ENCODE peak calls at places on chromosomes 6 and 20, in nine cellular contexts. B, C, Y, D, T, P, G, F and V are unnamed samples.

GRCh38 chr20:23092409-23092756 is 6.3 kb upstream of the CD93 start:
- DNase-seq in B (no peak), C (no peak), Y (no peak), D (no peak), T (no peak), P (no peak), G (no peak), F (no peak), V (no peak)

GRCh38 chr6:27138837-27139752 is 108.4 kb upstream of the PRSS16 start:
- DNase-seq in B (peak; percentile 97), C (peak; percentile 51), Y (no peak), D (peak; percentile 38), T (peak; percentile 96), P (peak; percentile 87), G (no peak), F (no peak), V (peak; percentile 85)

GRCh38 chr20:58870293-58871014 is 17.9 kb downstream of the GNAS start:
- DNase-seq in B (peak; percentile 90), C (peak; percentile 54), Y (no peak), D (peak; percentile 39), T (no peak), P (peak; percentile 73), G (peak; percentile 91), F (peak; percentile 60), V (peak; percentile 37)

GRCh38 chr6:163572612-163573011 is 158.1 kb downstream of the QKI start:
- DNase-seq in B (peak; percentile 53), C (no peak), Y (no peak), D (no peak), T (no peak), P (no peak), G (no peak), F (peak; percentile 65), V (no peak)

GRCh38 chr6:28488916-28489365 is 26.7 kb downstream of the GPX6 start:
- DNase-seq in B (peak; percentile 80), C (no peak), Y (peak; percentile 72), D (no peak), T (no peak), P (no peak), G (peak; percentile 69), F (peak; percentile 78), V (peak; percentile 30)

GRCh38 chr20:19710336-19710721 is 47.7 kb upstream of the RIN2 start:
- DNase-seq in B (no peak), C (no peak), Y (no peak), D (no peak), T (no peak), P (peak; percentile 93), G (no peak), F (no peak), V (no peak)

GRCh38 chr6:133756046-133756445 is 132.9 kb upstream of the TCF21 start:
- DNase-seq in B (no peak), C (no peak), Y (no peak), D (no peak), T (no peak), P (no peak), G (no peak), F (no peak), V (no peak)

GRCh38 chr20:819680-820327 is 13.7 kb upstream of the FAM110A start:
- DNase-seq in B (peak; percentile 6), C (no peak), Y (no peak), D (no peak), T (no peak), P (no peak), G (no peak), F (no peak), V (no peak)

GRCh38 chr20:36871640-36872570 is 4.0 kb upstream of the TLDC2 start:
- DNase-seq in B (no peak), C (no peak), Y (no peak), D (no peak), T (no peak), P (no peak), G (no peak), F (no peak), V (no peak)

GRCh38 chr6:13457577-13457976 is 29.8 kb downstream of the GFOD1 start:
- DNase-seq in B (no peak), C (no peak), Y (no peak), D (no peak), T (no peak), P (no peak), G (peak; percentile 22), F (no peak), V (no peak)

GRCh38 chr20:31767805-31768204 is 28.7 kb downstream of the TPX2 start:
- DNase-seq in B (no peak), C (no peak), Y (no peak), D (no peak), T (no peak), P (no peak), G (no peak), F (no peak), V (no peak)

GRCh38 chr6:134689676-134690447 is 260.0 kb downstream of the ALDH8A1 start:
- DNase-seq in B (no peak), C (no peak), Y (no peak), D (no peak), T (no peak), P (no peak), G (no peak), F (no peak), V (no peak)

GRCh38 chr20:44142416-44142815 is 44.6 kb downstream of the JPH2 start:
- DNase-seq in B (no peak), C (no peak), Y (no peak), D (no peak), T (no peak), P (no peak), G (no peak), F (no peak), V (no peak)

GRCh38 chr6:5085638-5086293 is 625 bp downstream of the PPP1R3G start:
- DNase-seq in B (peak; percentile 73), C (no peak), Y (no peak), D (no peak), T (no peak), P (no peak), G (peak; percentile 42), F (no peak), V (peak; percentile 47)

GRCh38 chr6:162683135-162683534 is 44.4 kb downstream of the PRKN start:
- DNase-seq in B (no peak), C (no peak), Y (no peak), D (no peak), T (no peak), P (peak; percentile 24), G (no peak), F (no peak), V (no peak)

GRCh38 chr6:41940759-41941279 is 789 bp downstream of the CCND3 start:
- DNase-seq in B (peak; percentile 63), C (peak; percentile 18), Y (no peak), D (peak; percentile 43), T (peak; percentile 79), P (peak; percentile 46), G (peak; percentile 13), F (peak; percentile 29), V (no peak)

GRCh38 chr6:6660339-6661045 is 72.0 kb downstream of the LY86 start:
- DNase-seq in B (no peak), C (no peak), Y (no peak), D (no peak), T (no peak), P (no peak), G (no peak), F (no peak), V (no peak)

GRCh38 chr6:9025223-9025622 is 589.9 kb upstream of the SLC35B3 start:
- DNase-seq in B (no peak), C (no peak), Y (no peak), D (no peak), T (peak; percentile 29), P (no peak), G (no peak), F (no peak), V (no peak)

GRCh38 chr6:162226810-162227209 is 500.8 kb downstream of the PRKN start:
- DNase-seq in B (no peak), C (no peak), Y (no peak), D (no peak), T (no peak), P (no peak), G (no peak), F (no peak), V (no peak)

GRCh38 chr6:17863971-17864754 is 123.3 kb downstream of the KIF13A start:
- DNase-seq in B (no peak), C (no peak), Y (peak; percentile 57), D (no peak), T (no peak), P (no peak), G (peak; percentile 96), F (peak; percentile 94), V (no peak)

GRCh38 chr6:137589067-137589848 is 95.1 kb upstream of the OLIG3 start:
- DNase-seq in B (peak; percentile 95), C (peak; percentile 27), Y (peak; percentile 57), D (peak; percentile 35), T (peak; percentile 91), P (peak; percentile 42), G (peak; percentile 64), F (peak; percentile 82), V (peak; percentile 54)

GRCh38 chr6:149854532-149854931 is 9.6 kb downstream of the LRP11 start:
- DNase-seq in B (no peak), C (no peak), Y (no peak), D (no peak), T (no peak), P (no peak), G (peak; percentile 75), F (peak; percentile 60), V (peak; percentile 18)

GRCh38 chr6:39217177-39217864 is 12.0 kb downstream of the KCNK5 start:
- DNase-seq in B (peak; percentile 26), C (no peak), Y (no peak), D (no peak), T (no peak), P (peak; percentile 94), G (no peak), F (no peak), V (no peak)

GRCh38 chr6:79824231-79824630 is 123.1 kb downstream of the ELOVL4 start:
- DNase-seq in B (no peak), C (no peak), Y (no peak), D (no peak), T (no peak), P (no peak), G (peak; percentile 41), F (no peak), V (no peak)

GRCh38 chr6:56840467-56841371 is 114.2 kb upstream of the BEND6 start:
- DNase-seq in B (no peak), C (no peak), Y (no peak), D (no peak), T (no peak), P (no peak), G (peak; percentile 78), F (peak; percentile 78), V (no peak)

GRCh38 chr6:161463061-161463460 is 189.2 kb upstream of the AGPAT4 start:
- DNase-seq in B (no peak), C (no peak), Y (no peak), D (no peak), T (no peak), P (no peak), G (peak; percentile 40), F (no peak), V (no peak)

GRCh38 chr6:2450546-2450945 is 205.1 kb upstream of the GMDS start:
- DNase-seq in B (no peak), C (no peak), Y (no peak), D (no peak), T (peak; percentile 35), P (peak; percentile 83), G (peak; percentile 33), F (no peak), V (no peak)

GRCh38 chr6:156390621-156391378 is 386.4 kb upstream of the ARID1B start:
- DNase-seq in B (peak; percentile 24), C (no peak), Y (no peak), D (no peak), T (peak; percentile 21), P (no peak), G (peak; percentile 12), F (no peak), V (no peak)

GRCh38 chr6:157442296-157442695 is 61.3 kb downstream of the ZDHHC14 start:
- DNase-seq in B (no peak), C (no peak), Y (no peak), D (no peak), T (no peak), P (no peak), G (no peak), F (no peak), V (peak; percentile 26)

GRCh38 chr20:1298888-1299511 is 29.9 kb downstream of the SDCBP2 start:
- DNase-seq in B (no peak), C (no peak), Y (no peak), D (no peak), T (no peak), P (no peak), G (no peak), F (no peak), V (no peak)

GRCh38 chr6:3282461-3283236 is 23.9 kb downstream of the PSMG4 start:
- DNase-seq in B (no peak), C (no peak), Y (no peak), D (no peak), T (no peak), P (no peak), G (no peak), F (no peak), V (no peak)